ENCODE peak calls at places on chromosomes 12 and 14, in seven cellular contexts. H is head of caudate nucleus; N is activated T-cell treated with anti-CD3 and anti-CD28 coated beads, Interleukin-2, amount 50 U/mL, for 72 hours; P is HT1080; C is stimulated activated CD4-positive, alpha-beta T cell treated with anti-CD3 and anti-CD28 coated beads, Interleukin-12 subunit alpha, Interleukin-12 subunit beta, amount 100 ng/mL, for 48 hours; T is fibroblast of the conjunctiva; A is anterior cingulate cortex. I is an unnamed sample.

GRCh38 chr14:36818212-36818611 is 156.6 kb downstream of the PAX9 start:
- DNase-seq in C (no peak), P (no peak), N (no peak), H (no peak), A (no peak), T (no peak), I (no peak)

GRCh38 chr12:91986084-91986483 is 159.6 kb downstream of the BTG1 start:
- DNase-seq in H (no peak), C (no peak), N (no peak), P (peak), T (no peak), A (no peak), I (peak)

GRCh38 chr12:113261847-113262470 is 40.7 kb downstream of the TPCN1 start:
- DNase-seq in T (no peak), A (no peak), P (peak), H (no peak), C (peak), N (peak), I (no peak)

GRCh38 chr12:109605599-109606228 is 32.1 kb downstream of the MVK start:
- DNase-seq in T (no peak), A (no peak), C (no peak), N (no peak), P (no peak), H (no peak), I (no peak)

GRCh38 chr14:63988579-63988978 is 135.8 kb downstream of the SYNE2 start:
- DNase-seq in N (no peak), C (no peak), P (no peak), H (no peak), T (no peak), A (no peak), I (no peak)

GRCh38 chr12:77584860-77585259 is 245.8 kb upstream of the NAV3 start:
- DNase-seq in C (no peak), A (no peak), H (no peak), N (no peak), T (no peak), P (no peak), I (peak)

GRCh38 chr12:13148532-13148847 is 45.0 kb upstream of the GSG1 start:
- DNase-seq in C (no peak), T (no peak), N (no peak), H (no peak), A (no peak), P (no peak), I (no peak)

GRCh38 chr12:127660961-127661360 is 606.0 kb upstream of the TMEM132C start:
- DNase-seq in C (no peak), P (no peak), H (no peak), A (no peak), N (no peak), T (no peak), I (peak)

GRCh38 chr14:24695265-24696241 is 61.6 kb upstream of the GZMB start:
- DNase-seq in N (peak), H (no peak), A (no peak), C (no peak), P (no peak), T (no peak), I (no peak)

GRCh38 chr14:24187538-24187915 is 1.1 kb downstream of the IPO4 start:
- DNase-seq in H (no peak), P (no peak), C (no peak), T (no peak), A (no peak), N (no peak), I (no peak)

GRCh38 chr12:102549691-102550090 is 69.3 kb upstream of the IGF1 start:
- DNase-seq in A (no peak), C (no peak), N (no peak), P (no peak), H (no peak), T (no peak), I (no peak)